ENCODE peak calls at places on chromosomes 13 and 19, in seven cellular contexts. R, M, E, X, F, H and K are unnamed samples. For H3K4me1, the result is how much of the 10 kb centered on the place peaks cover.

GRCh38 chr13:39485314-39485700 is 117.7 kb downstream of the LHFPL6 start:
- DNase-seq in R (no peak), M (no peak), E (no peak), X (no peak), F (peak), H (no peak), K (no peak)

GRCh38 chr19:47074621-47075020 is 26.2 kb upstream of the TMEM160 start:
- DNase-seq in R (no peak), M (no peak), E (no peak), X (no peak), F (no peak), H (no peak), K (no peak)

GRCh38 chr13:50320297-50320862 is 305.1 kb downstream of the KCNRG start:
- DNase-seq in R (peak), M (no peak), E (no peak), X (no peak), F (peak), H (peak), K (no peak)

GRCh38 chr19:56884481-56884880 is 44.0 kb upstream of the PEG3 start:
- DNase-seq in R (peak), M (no peak), E (no peak), X (no peak), F (no peak), H (no peak), K (no peak)

GRCh38 chr13:25783076-25783475 is 268.7 kb downstream of the SHISA2 start:
- DNase-seq in R (no peak), M (no peak), E (no peak), X (no peak), F (no peak), H (peak), K (no peak)

GRCh38 chr19:41563847-41564514 is 12.0 kb upstream of the CEACAM21 start:
- DNase-seq in R (no peak), M (no peak), E (no peak), X (no peak), F (no peak), H (no peak), K (peak)

GRCh38 chr19:4538601-4538954 is 1.3 kb downstream of the LRG1 start:
- DNase-seq in R (no peak), M (no peak), E (no peak), X (no peak), F (no peak), H (no peak), K (no peak)

GRCh38 chr13:43473437-43473836 is 313.3 kb downstream of the ENOX1 start:
- DNase-seq in R (no peak), M (peak), E (peak), X (no peak), F (peak), H (no peak), K (no peak)

GRCh38 chr13:109778102-109778542 is 8.3 kb downstream of the IRS2 start:
- DNase-seq in R (peak), M (no peak), E (no peak), X (no peak), F (no peak), H (peak), K (no peak)

GRCh38 chr13:103403814-103404213 is 337.6 kb upstream of the SLC10A2 start:
- DNase-seq in R (no peak), M (no peak), E (no peak), X (no peak), F (no peak), H (no peak), K (no peak)

GRCh38 chr19:33785795-33786194 is 10.9 kb upstream of the KCTD15 start:
- DNase-seq in R (no peak), M (no peak), E (no peak), X (no peak), F (peak), H (no peak), K (no peak)

GRCh38 chr13:98896083-98896867 is 81.6 kb downstream of the DOCK9 start:
- DNase-seq in R (peak), M (no peak), E (no peak), X (no peak), F (no peak), H (no peak), K (no peak)

GRCh38 chr13:45713721-45714120 is 11.6 kb downstream of the CBY2 start:
- DNase-seq in R (no peak), M (no peak), E (no peak), X (no peak), F (no peak), H (no peak), K (no peak)

GRCh38 chr13:27660511-27660910 is 38.8 kb downstream of the POLR1D start:
- DNase-seq in R (no peak), M (no peak), E (no peak), X (no peak), F (no peak), H (no peak), K (no peak)

GRCh38 chr19:18321729-18322091 is 1.2 kb downstream of the LSM4 start:
- DNase-seq in R (no peak), M (no peak), E (no peak), X (no peak), F (peak), H (no peak), K (no peak)

GRCh38 chr19:16649734-16650133 is 10.2 kb downstream of the SMIM7 start:
- DNase-seq in R (no peak), M (no peak), E (no peak), X (no peak), F (peak), H (no peak), K (no peak)

GRCh38 chr19:31054430-31054829 is 294.8 kb downstream of the TSHZ3 start:
- DNase-seq in R (peak), M (peak), E (peak), X (peak), F (peak), H (peak), K (peak)

GRCh38 chr19:8148088-8148409 is 1.3 kb downstream of the FBN3 start:
- DNase-seq in R (no peak), M (no peak), E (no peak), X (no peak), F (no peak), H (no peak), K (no peak)

GRCh38 chr13:44068737-44069136 is 189.0 kb downstream of the LACC1 start:
- DNase-seq in R (peak), M (no peak), E (no peak), X (no peak), F (peak), H (no peak), K (no peak)

GRCh38 chr19:47660435-47660832 is 51.5 kb downstream of the BICRA start:
- DNase-seq in R (peak), M (no peak), E (no peak), X (no peak), F (no peak), H (no peak), K (no peak)

GRCh38 chr13:32751340-32751739 is 165.1 kb downstream of the PDS5B start:
- DNase-seq in R (no peak), M (no peak), E (no peak), X (no peak), F (no peak), H (no peak), K (no peak)

GRCh38 chr19:17358395-17358794 is 18.7 kb downstream of the PLVAP start:
- DNase-seq in R (no peak), M (no peak), E (no peak), X (no peak), F (no peak), H (peak), K (no peak)

GRCh38 chr19:3556423-3556977 is 886 bp downstream of the MFSD12 start:
- DNase-seq in R (peak), M (no peak), E (no peak), X (no peak), F (no peak), H (no peak), K (no peak)

GRCh38 chr13:20424959-20425358 is 100.7 kb downstream of the CRYL1 start:
- DNase-seq in R (no peak), M (no peak), E (no peak), X (no peak), F (peak), H (peak), K (no peak)

GRCh38 chr13:41352935-41353801 is 42.1 kb downstream of the NAA16 start:
- DNase-seq in R (peak), M (peak), E (peak), X (no peak), F (peak), H (peak), K (peak)

GRCh38 chr13:81140675-81141074 is 799.7 kb upstream of the SPRY2 start:
- DNase-seq in R (no peak), M (no peak), E (no peak), X (no peak), F (no peak), H (no peak), K (no peak)

GRCh38 chr19:11539495-11540365 is 1.1 kb downstream of the CNN1 start:
- DNase-seq in R (no peak), M (peak), E (no peak), X (no peak), F (peak), H (no peak), K (no peak)

GRCh38 chr19:3979674-3980352 is 5.5 kb downstream of the EEF2 start:
- DNase-seq in R (no peak), M (no peak), E (no peak), X (no peak), F (no peak), H (no peak), K (no peak)

GRCh38 chr13:84126671-84127171 is 244.4 kb upstream of the SLITRK1 start:
- DNase-seq in R (no peak), M (no peak), E (no peak), X (no peak), F (no peak), H (no peak), K (no peak)

GRCh38 chr13:45231722-45232121 is 30.9 kb upstream of the KCTD4 start:
- DNase-seq in R (no peak), M (no peak), E (no peak), X (no peak), F (peak), H (no peak), K (no peak)

GRCh38 chr13:35908221-35908620 is 223.0 kb downstream of the DCLK1 start:
- DNase-seq in R (no peak), M (no peak), E (no peak), X (no peak), F (no peak), H (no peak), K (no peak)

GRCh38 chr13:46648166-46648607 is 95.2 kb downstream of the LRCH1 start:
- DNase-seq in R (peak), M (no peak), E (peak), X (no peak), F (no peak), H (no peak), K (no peak)

GRCh38 chr19:41373993-41374392 is 2.3 kb upstream of the TMEM91 start:
- DNase-seq in R (peak), M (peak), E (peak), X (no peak), F (peak), H (peak), K (no peak)

GRCh38 chr13:80598189-80598588 is 257.3 kb upstream of the SPRY2 start:
- DNase-seq in R (no peak), M (no peak), E (no peak), X (no peak), F (no peak), H (no peak), K (no peak)

GRCh38 chr19:42531313-42531712 is 3.0 kb upstream of the CEACAM1 start:
- DNase-seq in R (peak), M (no peak), E (no peak), X (no peak), F (no peak), H (no peak), K (no peak)

GRCh38 chr19:30682576-30683536 is 310.7 kb downstream of the ZNF536 start:
- DNase-seq in R (peak), M (peak), E (peak), X (peak), F (peak), H (peak), K (no peak)

DNA sequence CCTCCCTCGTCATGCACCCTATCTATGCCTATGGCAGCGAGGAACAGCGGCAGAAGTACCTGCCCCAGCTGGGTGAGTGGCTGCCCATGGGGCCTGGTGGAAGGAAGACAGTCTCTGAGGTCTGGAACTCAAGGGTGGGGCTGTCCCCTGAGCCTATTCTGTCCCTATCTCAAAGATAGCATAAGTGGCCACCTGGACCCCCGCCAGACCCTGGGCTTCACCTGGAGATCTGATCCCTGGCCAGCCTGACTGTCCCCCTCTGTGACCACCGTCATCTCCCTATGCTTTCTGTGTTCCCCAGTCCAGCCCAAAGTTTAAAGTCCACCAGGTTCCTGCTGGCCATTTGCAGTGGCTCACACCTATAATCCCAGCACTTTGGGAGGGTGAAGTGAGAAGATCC is 2.6 kb downstream of the GCDH start:
- DNase-seq in R (no peak), M (no peak), E (no peak), X (no peak), F (no peak), H (no peak), K (no peak)
- H3K27ac ChIP-seq in R (no peak), M (no peak), E (no peak), X (no peak), F (no peak), H (no peak), K (no peak)

GRCh38 chr19:15418112-15418587 is 638 bp downstream of the AKAP8L start:
- DNase-seq in R (peak), M (peak), E (peak), X (no peak), F (peak), H (no peak), K (no peak)
- H3K4me1 ChIP-seq in R (under half), M (half or more), E (half or more), X (under half), F (under half), H (under half), K (under half)

GRCh38 chr19:801030-801860 is 4.0 kb downstream of the PTBP1 start:
- DNase-seq in R (peak), M (peak), E (peak), X (no peak), F (peak), H (no peak), K (no peak)
- H3K27ac ChIP-seq in R (peak), M (peak), E (peak), X (no peak), F (peak), H (no peak), K (no peak)

DNA sequence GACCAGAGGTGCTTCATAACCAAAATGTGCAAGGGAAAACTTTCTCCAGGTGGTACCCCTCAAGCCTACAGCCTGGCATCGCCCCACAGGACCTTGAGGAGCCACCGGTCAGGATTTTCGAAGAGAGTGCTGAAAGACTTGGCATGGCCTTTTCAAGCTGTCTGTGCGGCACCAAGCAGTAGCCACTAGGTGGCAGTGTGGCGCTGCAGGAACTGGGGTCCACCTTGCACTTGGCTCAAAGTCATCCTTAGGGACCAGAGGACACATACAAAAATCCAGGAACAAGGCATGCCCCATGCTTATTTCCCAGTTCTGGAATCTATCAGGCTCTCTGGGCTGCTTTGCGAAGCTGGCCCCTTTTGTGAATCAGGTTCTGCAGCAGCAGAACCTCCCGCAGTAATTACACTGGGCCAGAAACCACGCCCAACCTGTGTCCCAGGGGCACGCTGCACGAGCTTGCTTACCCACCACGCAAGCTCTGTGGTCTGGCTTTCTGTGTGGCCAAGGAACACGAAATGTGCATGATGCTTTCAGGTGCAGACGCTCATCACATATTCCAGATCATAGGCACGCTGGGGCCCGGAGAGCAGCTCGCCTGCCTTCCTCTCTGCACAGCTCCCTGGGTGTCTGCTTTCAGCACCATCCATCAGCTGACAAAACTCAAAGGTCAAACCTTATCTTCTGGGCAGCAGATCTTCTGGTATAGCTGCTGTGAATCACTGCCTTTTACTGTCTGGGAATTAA is 87.2 kb downstream of the SLC7A1 start:
- DNase-seq in R (peak), M (peak), E (peak), X (peak), F (peak), H (peak), K (peak)
- H3K4me1 ChIP-seq in R (under half), M (under half), E (under half), X (under half), F (under half), H (under half), K (under half)